ENCODE peak calls at places on chromosomes 3 and 15, in eight cellular contexts. One of them, this sample, is unnamed.

GRCh38 chr15:67462802-67463201 is 58.1 kb upstream of the C15orf61 start:
- DNase-seq in kidney epithelial cell: no peak
- DNase-seq in aorta: no peak
- DNase-seq in right lobe of liver: no peak
- DNase-seq in right atrium auricular region: no peak
- DNase-seq in brain microvascular endothelial cell: no peak
- DNase-seq in Panc1: no peak
- DNase-seq in AG10803: no peak
- DNase-seq in this sample: no peak

GRCh38 chr3:141486735-141487418 is at the start of gene RASA2:
- DNase-seq in AG10803: peak
- DNase-seq in Panc1: no peak
- DNase-seq in brain microvascular endothelial cell: no peak
- DNase-seq in kidney epithelial cell: no peak
- DNase-seq in right lobe of liver: peak
- DNase-seq in aorta: peak
- DNase-seq in right atrium auricular region: peak
- DNase-seq in this sample: peak

GRCh38 chr3:97872209-97873042 is 50.6 kb downstream of the CRYBG3 start:
- DNase-seq in right atrium auricular region: no peak
- DNase-seq in aorta: no peak
- DNase-seq in kidney epithelial cell: peak
- DNase-seq in brain microvascular endothelial cell: peak
- DNase-seq in AG10803: peak
- DNase-seq in Panc1: no peak
- DNase-seq in right lobe of liver: no peak
- DNase-seq in this sample: no peak

GRCh38 chr3:174334111-174334510 is 525.0 kb upstream of the NAALADL2 start:
- DNase-seq in right lobe of liver: no peak
- DNase-seq in aorta: no peak
- DNase-seq in kidney epithelial cell: no peak
- DNase-seq in Panc1: no peak
- DNase-seq in right atrium auricular region: no peak
- DNase-seq in AG10803: no peak
- DNase-seq in brain microvascular endothelial cell: no peak
- DNase-seq in this sample: no peak

GRCh38 chr3:50604628-50605588 is 6.7 kb downstream of the CISH start:
- DNase-seq in right atrium auricular region: no peak
- DNase-seq in AG10803: no peak
- DNase-seq in Panc1: no peak
- DNase-seq in kidney epithelial cell: no peak
- DNase-seq in aorta: peak
- DNase-seq in right lobe of liver: peak
- DNase-seq in brain microvascular endothelial cell: no peak
- DNase-seq in this sample: no peak

GRCh38 chr3:13394363-13394762 is 25.8 kb downstream of the NUP210 start:
- DNase-seq in brain microvascular endothelial cell: no peak
- DNase-seq in AG10803: no peak
- DNase-seq in right atrium auricular region: no peak
- DNase-seq in kidney epithelial cell: no peak
- DNase-seq in Panc1: no peak
- DNase-seq in aorta: no peak
- DNase-seq in right lobe of liver: no peak
- DNase-seq in this sample: peak

GRCh38 chr3:63559884-63560283 is 92.6 kb upstream of the SNTN start:
- DNase-seq in right atrium auricular region: no peak
- DNase-seq in right lobe of liver: no peak
- DNase-seq in brain microvascular endothelial cell: no peak
- DNase-seq in aorta: no peak
- DNase-seq in AG10803: no peak
- DNase-seq in kidney epithelial cell: no peak
- DNase-seq in Panc1: no peak
- DNase-seq in this sample: no peak

GRCh38 chr3:141000027-141000663 is 51.0 kb upstream of the SPSB4 start:
- DNase-seq in brain microvascular endothelial cell: peak
- DNase-seq in AG10803: peak
- DNase-seq in kidney epithelial cell: no peak
- DNase-seq in aorta: peak
- DNase-seq in right lobe of liver: peak
- DNase-seq in right atrium auricular region: peak
- DNase-seq in Panc1: peak
- DNase-seq in this sample: no peak

GRCh38 chr3:106176734-106177133 is 307.9 kb upstream of the CBLB start:
- DNase-seq in kidney epithelial cell: no peak
- DNase-seq in Panc1: no peak
- DNase-seq in AG10803: peak
- DNase-seq in right atrium auricular region: no peak
- DNase-seq in aorta: no peak
- DNase-seq in brain microvascular endothelial cell: no peak
- DNase-seq in right lobe of liver: no peak
- DNase-seq in this sample: no peak

GRCh38 chr3:195219351-195220045 is 51.5 kb downstream of the XXYLT1 start:
- DNase-seq in right lobe of liver: no peak
- DNase-seq in AG10803: no peak
- DNase-seq in Panc1: no peak
- DNase-seq in brain microvascular endothelial cell: no peak
- DNase-seq in aorta: no peak
- DNase-seq in right atrium auricular region: no peak
- DNase-seq in kidney epithelial cell: no peak
- DNase-seq in this sample: no peak

GRCh38 chr3:128170866-128171516 is 17.7 kb downstream of the EEFSEC start:
- DNase-seq in aorta: no peak
- DNase-seq in Panc1: peak
- DNase-seq in right lobe of liver: peak
- DNase-seq in AG10803: peak
- DNase-seq in kidney epithelial cell: no peak
- DNase-seq in right atrium auricular region: peak
- DNase-seq in brain microvascular endothelial cell: peak
- DNase-seq in this sample: no peak

GRCh38 chr15:95812491-95812890 is 518.0 kb upstream of the NR2F2 start:
- DNase-seq in aorta: no peak
- DNase-seq in Panc1: no peak
- DNase-seq in kidney epithelial cell: no peak
- DNase-seq in right atrium auricular region: no peak
- DNase-seq in AG10803: no peak
- DNase-seq in right lobe of liver: no peak
- DNase-seq in brain microvascular endothelial cell: no peak
- DNase-seq in this sample: no peak

GRCh38 chr3:72152551-72153476 is 367.9 kb upstream of the PROK2 start:
- DNase-seq in brain microvascular endothelial cell: peak
- DNase-seq in right lobe of liver: peak
- DNase-seq in kidney epithelial cell: no peak
- DNase-seq in AG10803: peak
- DNase-seq in aorta: peak
- DNase-seq in Panc1: no peak
- DNase-seq in right atrium auricular region: peak
- DNase-seq in this sample: no peak

GRCh38 chr3:96236499-96236898 is 577.9 kb upstream of the EPHA6 start:
- DNase-seq in Panc1: no peak
- DNase-seq in right atrium auricular region: no peak
- DNase-seq in aorta: no peak
- DNase-seq in kidney epithelial cell: no peak
- DNase-seq in brain microvascular endothelial cell: no peak
- DNase-seq in right lobe of liver: no peak
- DNase-seq in AG10803: no peak
- DNase-seq in this sample: no peak

GRCh38 chr3:58200846-58201355 is 9.9 kb downstream of the DNASE1L3 start:
- DNase-seq in aorta: no peak
- DNase-seq in right atrium auricular region: no peak
- DNase-seq in Panc1: no peak
- DNase-seq in brain microvascular endothelial cell: no peak
- DNase-seq in kidney epithelial cell: no peak
- DNase-seq in AG10803: no peak
- DNase-seq in right lobe of liver: no peak
- DNase-seq in this sample: no peak

GRCh38 chr3:58204713-58205112 is 6.1 kb downstream of the DNASE1L3 start:
- DNase-seq in AG10803: no peak
- DNase-seq in brain microvascular endothelial cell: no peak
- DNase-seq in right lobe of liver: no peak
- DNase-seq in aorta: no peak
- DNase-seq in right atrium auricular region: no peak
- DNase-seq in Panc1: no peak
- DNase-seq in kidney epithelial cell: no peak
- DNase-seq in this sample: no peak

GRCh38 chr3:58203541-58203940 is 7.2 kb downstream of the DNASE1L3 start:
- DNase-seq in right atrium auricular region: no peak
- DNase-seq in aorta: no peak
- DNase-seq in right lobe of liver: no peak
- DNase-seq in brain microvascular endothelial cell: no peak
- DNase-seq in AG10803: no peak
- DNase-seq in kidney epithelial cell: no peak
- DNase-seq in Panc1: no peak
- DNase-seq in this sample: no peak

GRCh38 chr3:58200121-58200709 is 10.6 kb downstream of the DNASE1L3 start:
- DNase-seq in brain microvascular endothelial cell: no peak
- DNase-seq in aorta: no peak
- DNase-seq in right atrium auricular region: no peak
- DNase-seq in kidney epithelial cell: no peak
- DNase-seq in right lobe of liver: no peak
- DNase-seq in AG10803: no peak
- DNase-seq in Panc1: no peak
- DNase-seq in this sample: no peak

DNA sequence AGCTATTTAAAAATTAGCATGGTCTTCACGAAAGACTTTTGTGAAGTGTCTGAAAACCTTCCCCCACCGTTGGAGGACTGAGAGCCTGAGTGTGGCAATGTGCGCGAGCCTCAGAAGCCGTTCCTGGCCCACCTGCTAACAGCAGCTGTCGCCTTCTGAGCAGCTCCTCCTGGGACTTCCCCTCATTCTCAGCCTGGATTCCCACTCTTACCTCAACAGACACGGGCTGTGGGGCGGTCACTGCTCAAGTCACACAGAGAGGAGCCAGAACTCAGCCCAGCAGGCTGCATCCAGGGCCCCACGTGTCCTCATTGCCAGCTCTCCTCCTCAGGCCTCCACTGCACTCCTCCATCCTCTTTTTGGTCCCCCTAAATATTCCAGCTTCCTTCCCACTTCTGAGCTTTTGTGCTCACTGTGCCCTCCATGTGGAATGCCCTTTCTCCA is 7.8 kb downstream of the DNASE1L3 start:
- DNase-seq in right atrium auricular region: no peak
- DNase-seq in aorta: no peak
- DNase-seq in right lobe of liver: no peak
- DNase-seq in Panc1: no peak
- DNase-seq in brain microvascular endothelial cell: no peak
- DNase-seq in kidney epithelial cell: no peak
- DNase-seq in AG10803: no peak
- DNase-seq in this sample: no peak
- H3K4me3 ChIP-seq in right atrium auricular region: no peak
- H3K4me3 ChIP-seq in aorta: no peak
- H3K4me3 ChIP-seq in right lobe of liver: no peak
- H3K4me3 ChIP-seq in Panc1: no peak
- H3K4me3 ChIP-seq in brain microvascular endothelial cell: no peak
- H3K4me3 ChIP-seq in kidney epithelial cell: no peak
- H3K4me3 ChIP-seq in AG10803: no peak
- H3K4me3 ChIP-seq in this sample: no peak

DNA sequence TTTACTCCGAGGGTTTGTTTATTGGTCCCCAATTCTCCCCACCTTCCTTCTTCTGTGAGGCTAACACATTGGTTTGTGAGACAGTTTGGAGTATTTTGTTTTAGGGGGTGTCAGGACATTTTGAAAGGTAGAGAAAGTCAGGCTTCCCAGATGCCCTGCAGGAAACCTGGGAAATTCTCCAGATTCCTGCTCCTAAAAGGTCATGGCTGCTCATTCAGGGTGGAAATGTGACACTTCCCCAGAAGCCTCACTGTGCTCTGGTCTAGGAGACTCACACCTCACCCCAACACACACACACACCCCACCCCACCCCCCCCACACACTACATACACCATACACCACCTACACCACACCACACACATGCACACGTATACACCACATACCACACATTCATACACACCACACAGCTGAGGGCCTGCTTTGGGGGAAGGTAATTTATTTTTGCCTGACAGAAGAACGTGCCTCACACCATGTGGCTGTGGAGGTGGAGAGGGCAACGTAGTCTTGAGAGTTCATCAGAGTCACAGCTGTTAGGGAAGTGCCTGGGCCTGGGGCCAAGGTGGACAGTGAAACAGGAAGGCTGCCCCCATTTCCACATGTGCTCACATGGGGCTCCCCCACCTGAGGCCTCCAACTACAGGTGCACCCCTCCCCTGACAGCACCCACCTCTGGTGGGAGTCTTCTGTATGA is 40.4 kb upstream of the LIMD1 start:
- DNase-seq in right lobe of liver: peak
- DNase-seq in Panc1: no peak
- DNase-seq in right atrium auricular region: no peak
- DNase-seq in brain microvascular endothelial cell: no peak
- DNase-seq in kidney epithelial cell: no peak
- DNase-seq in AG10803: peak
- DNase-seq in aorta: peak
- DNase-seq in this sample: no peak
- H3K4me3 ChIP-seq in right lobe of liver: no peak
- H3K4me3 ChIP-seq in Panc1: no peak
- H3K4me3 ChIP-seq in right atrium auricular region: no peak
- H3K4me3 ChIP-seq in brain microvascular endothelial cell: no peak
- H3K4me3 ChIP-seq in kidney epithelial cell: no peak
- H3K4me3 ChIP-seq in AG10803: no peak
- H3K4me3 ChIP-seq in aorta: no peak
- H3K4me3 ChIP-seq in this sample: no peak

DNA sequence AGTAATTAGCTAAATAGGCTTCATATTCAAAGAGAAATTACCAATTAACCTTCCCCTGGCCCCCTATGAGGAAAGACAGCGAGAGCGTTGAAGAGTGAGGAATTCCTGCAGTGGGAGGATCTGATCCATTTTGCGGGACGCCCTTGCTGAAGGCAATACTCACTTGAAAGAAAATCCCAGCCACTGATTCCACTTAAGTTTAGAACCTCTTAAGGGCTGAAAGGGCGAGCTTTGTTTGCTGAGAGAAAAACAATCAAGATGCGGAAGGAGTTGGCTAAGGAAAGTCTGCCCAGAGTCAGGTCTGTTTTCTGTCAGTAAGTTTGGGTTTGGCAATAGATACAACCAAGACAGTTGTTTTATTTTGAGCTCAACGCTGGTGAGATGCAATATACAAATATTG is 102.8 kb upstream of the GBE1 start:
- DNase-seq in aorta: no peak
- DNase-seq in brain microvascular endothelial cell: no peak
- DNase-seq in right lobe of liver: no peak
- DNase-seq in AG10803: no peak
- DNase-seq in right atrium auricular region: no peak
- DNase-seq in Panc1: no peak
- DNase-seq in kidney epithelial cell: no peak
- DNase-seq in this sample: no peak
- H3K4me3 ChIP-seq in aorta: no peak
- H3K4me3 ChIP-seq in brain microvascular endothelial cell: no peak
- H3K4me3 ChIP-seq in right lobe of liver: no peak
- H3K4me3 ChIP-seq in AG10803: no peak
- H3K4me3 ChIP-seq in right atrium auricular region: peak
- H3K4me3 ChIP-seq in Panc1: no peak
- H3K4me3 ChIP-seq in kidney epithelial cell: no peak
- H3K4me3 ChIP-seq in this sample: no peak

GRCh38 chr3:148902173-148902791 is 37.2 kb downstream of the CPA3 start:
- DNase-seq in aorta: no peak
- DNase-seq in brain microvascular endothelial cell: no peak
- DNase-seq in Panc1: no peak
- DNase-seq in AG10803: peak
- DNase-seq in right atrium auricular region: no peak
- DNase-seq in right lobe of liver: no peak
- DNase-seq in kidney epithelial cell: no peak
- DNase-seq in this sample: no peak

GRCh38 chr3:148903941-148904340 is 38.8 kb downstream of the CPA3 start:
- DNase-seq in aorta: no peak
- DNase-seq in right lobe of liver: no peak
- DNase-seq in kidney epithelial cell: no peak
- DNase-seq in AG10803: peak
- DNase-seq in brain microvascular endothelial cell: no peak
- DNase-seq in right atrium auricular region: no peak
- DNase-seq in Panc1: no peak
- DNase-seq in this sample: no peak

GRCh38 chr3:148903022-148903442 is 37.9 kb downstream of the CPA3 start:
- DNase-seq in right atrium auricular region: no peak
- DNase-seq in Panc1: no peak
- DNase-seq in aorta: no peak
- DNase-seq in kidney epithelial cell: no peak
- DNase-seq in brain microvascular endothelial cell: no peak
- DNase-seq in AG10803: peak
- DNase-seq in right lobe of liver: no peak
- DNase-seq in this sample: no peak
- H3K4me3 ChIP-seq in right atrium auricular region: no peak
- H3K4me3 ChIP-seq in Panc1: no peak
- H3K4me3 ChIP-seq in aorta: no peak
- H3K4me3 ChIP-seq in kidney epithelial cell: no peak
- H3K4me3 ChIP-seq in brain microvascular endothelial cell: no peak
- H3K4me3 ChIP-seq in AG10803: no peak
- H3K4me3 ChIP-seq in right lobe of liver: no peak
- H3K4me3 ChIP-seq in this sample: no peak